ENCODE peak calls at places on chromosomes 11 and 22, in eight cellular contexts. One of them, this sample, is unnamed.
A peak's percentile ranks its signal among the peaks of the same experiment; 100 is the strongest.

GRCh38 chr11:80846979-80847378 is 1406.1 kb upstream of the TENM4 start:
- DNase-seq in effector CD4-positive, alpha-beta T cell: no peak
- DNase-seq in adrenal gland: no peak
- DNase-seq in astrocyte of the spinal cord: no peak
- DNase-seq in CD8-positive, alpha-beta memory T cell: no peak
- DNase-seq in NCI-H1105: no peak
- DNase-seq in memory B cell: no peak
- DNase-seq in Calu3: no peak
- DNase-seq in this sample: no peak

GRCh38 chr11:59199546-59200420 is 12.9 kb downstream of the MPEG1 start:
- DNase-seq in effector CD4-positive, alpha-beta T cell: no peak
- DNase-seq in adrenal gland: no peak
- DNase-seq in astrocyte of the spinal cord: no peak
- DNase-seq in CD8-positive, alpha-beta memory T cell: no peak
- DNase-seq in NCI-H1105: no peak
- DNase-seq in memory B cell: no peak
- DNase-seq in Calu3: no peak
- DNase-seq in this sample: no peak

GRCh38 chr11:113419426-113420003 is 31.9 kb downstream of the ANKK1 start:
- DNase-seq in effector CD4-positive, alpha-beta T cell: no peak
- DNase-seq in adrenal gland: no peak
- DNase-seq in astrocyte of the spinal cord: no peak
- DNase-seq in CD8-positive, alpha-beta memory T cell: no peak
- DNase-seq in NCI-H1105: peak; percentile 78
- DNase-seq in memory B cell: no peak
- DNase-seq in Calu3: no peak
- DNase-seq in this sample: no peak

GRCh38 chr11:10322401-10322800 is 17.5 kb downstream of the ADM start:
- DNase-seq in effector CD4-positive, alpha-beta T cell: no peak
- DNase-seq in adrenal gland: no peak
- DNase-seq in astrocyte of the spinal cord: peak; percentile 30
- DNase-seq in CD8-positive, alpha-beta memory T cell: no peak
- DNase-seq in NCI-H1105: no peak
- DNase-seq in memory B cell: no peak
- DNase-seq in Calu3: no peak
- DNase-seq in this sample: peak; percentile 46

GRCh38 chr22:30763815-30764686 is 69.4 kb downstream of the OSBP2 start:
- DNase-seq in effector CD4-positive, alpha-beta T cell: peak; percentile 26
- DNase-seq in adrenal gland: peak; percentile 79
- DNase-seq in astrocyte of the spinal cord: peak; percentile 77
- DNase-seq in CD8-positive, alpha-beta memory T cell: peak; percentile 15
- DNase-seq in NCI-H1105: peak; percentile 22
- DNase-seq in memory B cell: peak; percentile 20
- DNase-seq in Calu3: peak; percentile 74
- DNase-seq in this sample: peak; percentile 31

GRCh38 chr11:17561111-17561415 is 14.0 kb downstream of the OTOG start:
- DNase-seq in effector CD4-positive, alpha-beta T cell: no peak
- DNase-seq in adrenal gland: no peak
- DNase-seq in astrocyte of the spinal cord: no peak
- DNase-seq in CD8-positive, alpha-beta memory T cell: no peak
- DNase-seq in NCI-H1105: no peak
- DNase-seq in memory B cell: no peak
- DNase-seq in Calu3: no peak
- DNase-seq in this sample: no peak

GRCh38 chr11:134640971-134641968 is 229.2 kb upstream of the B3GAT1 start:
- DNase-seq in effector CD4-positive, alpha-beta T cell: no peak
- DNase-seq in adrenal gland: no peak
- DNase-seq in astrocyte of the spinal cord: no peak
- DNase-seq in CD8-positive, alpha-beta memory T cell: no peak
- DNase-seq in NCI-H1105: no peak
- DNase-seq in memory B cell: no peak
- DNase-seq in Calu3: no peak
- DNase-seq in this sample: no peak

GRCh38 chr11:120079750-120080610 is 57.9 kb downstream of the TRIM29 start:
- DNase-seq in effector CD4-positive, alpha-beta T cell: no peak
- DNase-seq in adrenal gland: no peak
- DNase-seq in astrocyte of the spinal cord: no peak
- DNase-seq in CD8-positive, alpha-beta memory T cell: peak; percentile 12
- DNase-seq in NCI-H1105: no peak
- DNase-seq in memory B cell: peak; percentile 29
- DNase-seq in Calu3: no peak
- DNase-seq in this sample: no peak

GRCh38 chr11:46342237-46342636 is 5.0 kb upstream of the DGKZ start:
- DNase-seq in effector CD4-positive, alpha-beta T cell: no peak
- DNase-seq in adrenal gland: no peak
- DNase-seq in astrocyte of the spinal cord: no peak
- DNase-seq in CD8-positive, alpha-beta memory T cell: no peak
- DNase-seq in NCI-H1105: no peak
- DNase-seq in memory B cell: no peak
- DNase-seq in Calu3: no peak
- DNase-seq in this sample: peak; percentile 60

GRCh38 chr11:89477175-89477574 is 14.0 kb downstream of the NOX4 start:
- DNase-seq in effector CD4-positive, alpha-beta T cell: no peak
- DNase-seq in adrenal gland: no peak
- DNase-seq in astrocyte of the spinal cord: no peak
- DNase-seq in CD8-positive, alpha-beta memory T cell: no peak
- DNase-seq in NCI-H1105: no peak
- DNase-seq in memory B cell: no peak
- DNase-seq in Calu3: peak; percentile 8
- DNase-seq in this sample: no peak

GRCh38 chr11:26187639-26188038 is 144.3 kb upstream of the ANO3 start:
- DNase-seq in effector CD4-positive, alpha-beta T cell: no peak
- DNase-seq in adrenal gland: peak; percentile 14
- DNase-seq in astrocyte of the spinal cord: peak; percentile 56
- DNase-seq in CD8-positive, alpha-beta memory T cell: no peak
- DNase-seq in NCI-H1105: no peak
- DNase-seq in memory B cell: no peak
- DNase-seq in Calu3: peak; percentile 29
- DNase-seq in this sample: no peak